ENCODE peak calls at places on chromosomes 7 and 10, in five cellular contexts. C is stimulated activated CD4-positive, alpha-beta T cell treated with anti-CD3 and anti-CD28 coated beads, Interleukin-15, amount 100 ng/mL, for 1 hour; Y is lung; V is KG1; G is hepatocyte. Q is an unnamed sample.
A peak's percentile ranks its signal among the peaks of the same experiment; 100 is the strongest.

GRCh38 chr10:127151981-127152699 is 44.3 kb downstream of the INSYN2A start:
- DNase-seq in G (no peak), Y (peak; percentile 66), C (no peak), V (no peak), Q (peak; percentile 41)

GRCh38 chr7:133540096-133540860 is 287.4 kb downstream of the EXOC4 start:
- DNase-seq in G (no peak), Y (no peak), C (no peak), V (no peak), Q (no peak)

GRCh38 chr7:30656611-30657010 is 25.6 kb downstream of the CRHR2 start:
- DNase-seq in C (no peak), G (no peak), Y (no peak), V (no peak), Q (no peak)

GRCh38 chr7:94700926-94701554 is 45.1 kb upstream of the SGCE start:
- DNase-seq in C (no peak), G (no peak), Y (no peak), V (no peak), Q (no peak)

GRCh38 chr7:122183106-122183505 is 39.1 kb upstream of the AASS start:
- DNase-seq in G (no peak), C (no peak), V (no peak), Y (no peak), Q (no peak)

GRCh38 chr10:76416642-76417041 is 985.2 kb downstream of the LRMDA start:
- DNase-seq in G (no peak), Y (no peak), C (no peak), V (no peak), Q (no peak)

GRCh38 chr7:101315336-101315735 is 6.3 kb downstream of the IFT22 start:
- DNase-seq in V (no peak), Y (peak; percentile 34), C (no peak), G (peak; percentile 64), Q (no peak)

GRCh38 chr10:77319557-77319956 is 318.1 kb downstream of the KCNMA1 start:
- DNase-seq in Y (no peak), C (no peak), G (no peak), V (no peak), Q (no peak)

GRCh38 chr10:93437946-93438795 is 44.0 kb downstream of the MYOF start:
- DNase-seq in Y (no peak), C (no peak), G (peak; percentile 47), V (no peak), Q (no peak)

GRCh38 chr7:140062118-140062527 is 628 bp downstream of the PARP12 start:
- DNase-seq in Y (peak; percentile 41), V (no peak), G (peak; percentile 41), C (peak; percentile 31), Q (peak; percentile 45)

GRCh38 chr7:46146454-46147255 is 225.6 kb upstream of the IGFBP3 start:
- DNase-seq in C (no peak), V (no peak), Y (no peak), G (no peak), Q (peak; percentile 53)

GRCh38 chr10:71719042-71719441 is 536 bp downstream of the C10orf105 start:
- DNase-seq in V (no peak), Y (no peak), G (no peak), C (no peak), Q (peak; percentile 64)

GRCh38 chr10:102384606-102385429 is 10.7 kb upstream of the NFKB2 start:
- DNase-seq in V (no peak), G (no peak), C (no peak), Y (peak; percentile 67), Q (no peak)

Q was measured in left ventricle myocardium superior.